ENCODE peak calls at places on chromosomes 12 and 14, in eight cellular contexts. Q is thyroid gland, J is aorta, M is astrocyte, P is fibroblast of lung, O is adrenal gland, Y is H1, N is GM23248. G is an unnamed sample. For H3K4me1, the result is how much of the 10 kb centered on the place peaks cover.

GRCh38 chr12:15050664-15051063 is 77.8 kb downstream of the PDE6H start:
- DNase-seq in N (no peak), M (peak), Y (no peak), Q (no peak), P (peak), O (no peak), J (no peak), G (peak)

GRCh38 chr14:101075801-101076413 is 172.4 kb upstream of the RTL1 start:
- DNase-seq in M (no peak), Q (no peak), Y (no peak), J (no peak), N (no peak), O (no peak), P (no peak), G (no peak)

GRCh38 chr14:60935283-60935682 is 45.6 kb downstream of the TRMT5 start:
- DNase-seq in P (no peak), M (no peak), N (no peak), Q (no peak), O (no peak), J (no peak), Y (no peak), G (no peak)

GRCh38 chr14:74217672-74218448 is 21.4 kb upstream of the VSX2 start:
- DNase-seq in J (peak), Y (peak), P (peak), O (peak), N (peak), Q (peak), M (peak), G (peak)

GRCh38 chr12:99670635-99671034 is 23.1 kb downstream of the GARIN6 start:
- DNase-seq in Y (peak), P (peak), O (no peak), Q (no peak), J (no peak), M (peak), N (peak), G (no peak)

GRCh38 chr14:60196291-60196690 is 31.1 kb upstream of the DHRS7 start:
- DNase-seq in P (no peak), N (no peak), J (no peak), M (no peak), Q (no peak), Y (no peak), O (no peak), G (no peak)

GRCh38 chr12:48968467-48968866 is 3.1 kb downstream of the WNT10B start:
- DNase-seq in Q (no peak), Y (no peak), O (no peak), J (no peak), N (no peak), M (no peak), P (no peak), G (no peak)

GRCh38 chr12:94175763-94176660 is 27.6 kb downstream of the PLXNC1 start:
- DNase-seq in P (peak), J (no peak), Q (no peak), M (no peak), Y (no peak), N (peak), O (no peak), G (no peak)

GRCh38 chr12:32477714-32478113 is 78.4 kb downstream of the FGD4 start:
- DNase-seq in N (no peak), Y (no peak), P (peak), Q (no peak), O (no peak), M (peak), J (no peak), G (no peak)

GRCh38 chr12:56987551-56988053 is 18.7 kb downstream of the ZBTB39 start:
- DNase-seq in M (peak), P (peak), J (peak), N (peak), Q (peak), Y (peak), O (peak), G (peak)

GRCh38 chr14:92503756-92504491 is 9.7 kb upstream of the RIN3 start:
- DNase-seq in Q (no peak), P (peak), M (peak), N (peak), Y (no peak), O (peak), J (peak), G (no peak)

GRCh38 chr12:65958456-65958855 is 134.2 kb downstream of the HMGA2 start:
- DNase-seq in O (no peak), J (no peak), Q (peak), Y (no peak), M (no peak), P (no peak), N (peak), G (no peak)

GRCh38 chr14:54493293-54493692 is 4.5 kb upstream of the GMFB start:
- DNase-seq in Q (no peak), M (no peak), J (no peak), N (no peak), P (no peak), Y (peak), O (peak), G (no peak)

GRCh38 chr12:87317302-87317701 is 711.9 kb downstream of the C12orf50 start:
- DNase-seq in J (no peak), P (peak), N (no peak), Q (no peak), M (no peak), Y (no peak), O (no peak), G (no peak)

GRCh38 chr12:52870361-52871290 is 21.8 kb upstream of the KRT78 start:
- DNase-seq in P (no peak), O (peak), M (no peak), Y (no peak), N (peak), J (peak), Q (peak), G (peak)

GRCh38 chr14:64970776-64971451 is 1.2 kb downstream of the RAB15 start:
- DNase-seq in N (peak), J (no peak), O (no peak), Q (no peak), P (peak), M (no peak), Y (no peak), G (no peak)

GRCh38 chr12:24424889-24425600 is 475.6 kb upstream of the SOX5 start:
- DNase-seq in Y (no peak), O (no peak), Q (no peak), J (no peak), N (no peak), P (peak), M (no peak), G (no peak)

GRCh38 chr14:61569783-61570182 is 125.5 kb upstream of the HIF1A start:
- DNase-seq in Q (peak), J (peak), M (peak), O (peak), N (peak), P (peak), Y (no peak), G (peak)

GRCh38 chr12:100752841-100753240 is 41.7 kb upstream of the ANO4 start:
- DNase-seq in O (no peak), J (no peak), Q (no peak), M (peak), Y (no peak), N (no peak), P (peak), G (no peak)

GRCh38 chr12:103583008-103583407 is 4.1 kb upstream of the STAB2 start:
- DNase-seq in Q (no peak), N (no peak), O (no peak), P (no peak), Y (no peak), J (no peak), M (no peak), G (no peak)

GRCh38 chr14:75461303-75461702 is 33.5 kb downstream of the JDP2 start:
- DNase-seq in Q (no peak), O (no peak), Y (no peak), J (no peak), P (no peak), M (no peak), N (no peak), G (no peak)

GRCh38 chr12:49055978-49056754 is 4.4 kb downstream of the KMT2D start:
- DNase-seq in J (peak), Q (peak), P (peak), Y (no peak), O (peak), N (peak), M (peak), G (peak)

GRCh38 chr14:60575008-60575407 is 66.1 kb downstream of the SIX6 start:
- DNase-seq in N (peak), J (no peak), P (no peak), O (no peak), M (no peak), Q (no peak), Y (no peak), G (no peak)

GRCh38 chr14:53711205-53711604 is 245.4 kb downstream of the BMP4 start:
- DNase-seq in M (no peak), O (no peak), J (no peak), Y (no peak), N (no peak), Q (no peak), P (no peak), G (no peak)

GRCh38 chr12:54666008-54666407 is 17.8 kb upstream of the DCD start:
- DNase-seq in Y (no peak), J (no peak), N (no peak), M (no peak), O (no peak), Q (no peak), P (no peak), G (no peak)

GRCh38 chr12:124241776-124242528 is 52.9 kb upstream of the RFLNA start:
- DNase-seq in Q (no peak), N (no peak), O (no peak), M (no peak), J (no peak), Y (no peak), P (no peak), G (no peak)

GRCh38 chr12:12024958-12025682 is 45.6 kb upstream of the BCL2L14 start:
- DNase-seq in O (no peak), M (no peak), P (no peak), Y (no peak), Q (no peak), J (no peak), N (no peak), G (peak)

GRCh38 chr14:100618763-100619320 is 31.6 kb upstream of the BEGAIN start:
- DNase-seq in O (no peak), N (no peak), M (no peak), Q (no peak), Y (no peak), J (no peak), P (no peak), G (no peak)

GRCh38 chr12:29519585-29520182 is 22.2 kb upstream of the OVCH1 start:
- DNase-seq in Y (no peak), P (peak), Q (no peak), J (no peak), M (peak), N (peak), O (peak), G (peak)

GRCh38 chr12:121579190-121579791 is 1.5 kb downstream of the KDM2B start:
- DNase-seq in P (no peak), O (peak), J (peak), N (peak), Y (no peak), M (no peak), Q (peak), G (peak)

GRCh38 chr14:32491413-32492016 is 162.4 kb downstream of the AKAP6 start:
- DNase-seq in Y (no peak), Q (no peak), O (no peak), P (no peak), M (no peak), J (no peak), N (no peak), G (no peak)

GRCh38 chr12:113418213-113418879 is 3.8 kb upstream of the SDSL start:
- DNase-seq in M (no peak), N (peak), Y (no peak), Q (no peak), P (no peak), O (peak), J (peak), G (no peak)

GRCh38 chr12:1162083-1162760 is 171.2 kb downstream of the ERC1 start:
- DNase-seq in M (no peak), N (no peak), Y (no peak), P (no peak), J (no peak), Q (no peak), O (no peak), G (no peak)

DNA sequence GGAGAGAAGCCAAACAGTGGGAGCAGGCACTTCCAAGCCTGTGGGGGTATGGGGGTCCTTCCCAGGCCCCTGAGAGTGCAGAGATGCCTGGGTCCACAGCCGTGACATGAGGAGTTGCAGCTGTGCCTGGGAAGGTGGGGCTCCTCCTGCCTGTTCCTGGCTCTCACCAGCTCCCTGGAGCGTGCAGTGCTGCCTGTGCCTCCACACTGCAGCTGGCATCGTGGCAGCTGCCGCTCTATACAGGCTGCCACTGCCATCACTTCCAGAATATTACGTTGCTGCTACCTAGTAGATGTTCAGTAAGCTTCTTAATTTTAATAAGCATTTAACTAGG is 223.7 kb downstream of the KCNC2 start:
- DNase-seq in Q (no peak), P (no peak), J (no peak), O (no peak), M (no peak), Y (no peak), N (no peak), G (no peak)
- H3K4me1 ChIP-seq in Q (under half), P (under half), J (under half), O (under half), M (under half), Y (under half), N (under half), G (under half)

GRCh38 chr14:34111505-34111904 is 160.6 kb upstream of the EGLN3 start:
- DNase-seq in Q (no peak), Y (no peak), O (no peak), N (no peak), M (no peak), J (no peak), P (no peak), G (no peak)
- H3K27ac ChIP-seq in Q (no peak), Y (no peak), O (no peak), N (no peak), M (no peak), J (no peak), P (no peak), G (no peak)

DNA sequence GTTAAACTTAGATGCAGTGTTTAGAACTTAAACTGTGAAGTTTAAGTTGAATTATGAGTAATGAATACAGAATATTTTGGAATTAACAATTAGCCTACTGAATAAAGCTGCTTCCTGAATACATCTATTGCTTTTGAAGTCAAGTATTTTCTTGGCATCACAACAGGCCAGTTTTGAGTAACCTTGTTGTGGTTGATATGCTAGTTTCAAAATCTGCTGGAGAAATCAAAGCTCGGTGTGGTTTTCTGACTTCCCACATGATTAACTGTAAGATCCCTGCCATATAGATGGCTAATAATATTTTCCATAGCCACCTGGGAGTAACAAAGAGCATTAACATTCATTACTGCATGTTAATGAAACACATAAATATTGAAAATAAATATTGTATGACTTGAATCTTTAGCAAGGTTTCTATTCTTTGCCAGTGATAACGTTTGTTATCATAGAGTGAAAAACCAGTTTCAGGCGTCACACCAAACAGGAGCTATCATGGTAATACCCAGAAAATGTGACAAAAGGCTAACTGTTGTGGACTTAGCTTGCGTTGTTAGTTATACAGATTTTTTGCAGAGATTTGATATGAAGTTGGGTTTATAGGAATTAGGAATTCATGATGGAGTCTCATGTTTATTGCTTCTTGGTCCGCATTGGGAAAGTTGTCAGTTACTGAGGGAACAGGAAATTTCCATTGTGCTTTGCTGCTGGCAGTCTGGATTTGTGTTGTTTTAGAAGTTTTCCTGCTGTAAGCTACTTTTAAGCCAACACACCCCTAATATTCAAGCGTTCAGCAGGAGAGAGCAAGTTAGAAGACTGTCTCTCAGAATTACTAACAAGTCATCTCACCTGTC is 32.1 kb downstream of the PPFIBP1 start:
- DNase-seq in Q (no peak), O (no peak), J (no peak), M (peak), Y (no peak), N (peak), P (peak), G (no peak)
- H3K4me3 ChIP-seq in Q (no peak), O (peak), J (no peak), M (no peak), Y (no peak), N (peak), P (peak), G (no peak)

DNA sequence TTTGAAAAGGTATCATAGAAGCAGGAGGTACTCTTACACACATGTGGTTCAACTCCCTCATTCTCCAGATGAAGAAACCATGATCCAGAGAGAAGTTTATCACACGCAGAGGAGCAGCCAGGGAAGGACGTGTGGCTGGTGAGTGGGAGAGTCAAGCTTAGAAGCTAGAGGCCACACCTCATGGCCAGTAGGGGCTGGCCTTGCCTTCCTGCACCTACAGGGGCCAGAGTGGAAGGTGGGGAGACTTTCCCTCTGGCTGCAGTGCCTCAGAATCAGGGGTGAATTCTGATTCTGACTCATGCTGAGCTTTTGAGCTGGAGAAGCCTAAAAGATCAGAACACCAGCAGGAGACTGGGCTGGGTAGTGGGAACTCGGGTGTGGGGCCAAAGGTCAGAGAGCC is 1067.9 kb downstream of the BCL11B start:
- DNase-seq in P (no peak), M (no peak), Y (no peak), Q (no peak), J (no peak), N (no peak), O (no peak), G (no peak)
- H3K4me1 ChIP-seq in P (under half), M (under half), Y (under half), Q (under half), J (under half), N (under half), O (under half), G (half or more)

GRCh38 chr14:103662591-103662990 is 33.6 kb downstream of the KLC1 start:
- DNase-seq in P (no peak), Q (no peak), O (no peak), N (no peak), Y (no peak), J (no peak), M (no peak), G (no peak)

GRCh38 chr14:103659631-103660030 is 30.6 kb downstream of the KLC1 start:
- DNase-seq in O (no peak), M (no peak), Q (no peak), N (no peak), J (no peak), Y (no peak), P (no peak), G (no peak)

GRCh38 chr14:103662029-103662428 is 33.0 kb downstream of the KLC1 start:
- DNase-seq in M (no peak), O (no peak), J (no peak), P (no peak), Y (no peak), N (no peak), Q (no peak), G (no peak)

GRCh38 chr14:103667671-103668070 is 38.7 kb downstream of the KLC1 start:
- DNase-seq in N (no peak), P (no peak), Y (no peak), Q (no peak), O (no peak), J (no peak), M (no peak), G (no peak)

DNA sequence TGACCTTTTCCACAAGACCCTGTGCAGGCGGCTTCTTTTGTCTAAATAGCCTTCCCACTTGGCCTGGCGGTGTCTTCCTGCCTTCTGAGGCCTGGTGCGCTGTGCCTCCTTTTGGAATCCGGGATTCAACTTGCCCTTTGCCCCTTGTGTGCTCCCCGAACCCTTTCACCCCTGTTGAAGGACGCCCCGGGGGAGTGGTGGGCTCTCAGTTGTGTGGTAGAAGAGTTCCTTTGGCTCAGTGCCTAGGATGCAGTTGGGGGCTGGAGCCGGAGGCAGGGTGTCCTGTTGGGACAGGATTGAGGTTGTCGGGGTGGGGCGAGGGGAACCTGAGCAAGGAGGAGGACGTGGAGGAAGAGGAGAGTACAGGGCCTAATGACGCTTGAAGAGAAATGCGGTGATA is 34.5 kb downstream of the KLC1 start:
- DNase-seq in M (no peak), Q (no peak), P (no peak), Y (no peak), N (no peak), O (no peak), J (no peak), G (no peak)
- H3K27ac ChIP-seq in M (peak), Q (no peak), P (peak), Y (no peak), N (peak), O (no peak), J (no peak), G (no peak)

GRCh38 chr12:64459388-64460024 is 7.6 kb downstream of the TBK1 start:
- DNase-seq in Q (no peak), Y (no peak), O (no peak), P (no peak), J (no peak), M (no peak), N (peak), G (peak)
- H3K4me3 ChIP-seq in Q (no peak), Y (no peak), O (peak), P (peak), J (no peak), M (no peak), N (peak), G (no peak)

DNA sequence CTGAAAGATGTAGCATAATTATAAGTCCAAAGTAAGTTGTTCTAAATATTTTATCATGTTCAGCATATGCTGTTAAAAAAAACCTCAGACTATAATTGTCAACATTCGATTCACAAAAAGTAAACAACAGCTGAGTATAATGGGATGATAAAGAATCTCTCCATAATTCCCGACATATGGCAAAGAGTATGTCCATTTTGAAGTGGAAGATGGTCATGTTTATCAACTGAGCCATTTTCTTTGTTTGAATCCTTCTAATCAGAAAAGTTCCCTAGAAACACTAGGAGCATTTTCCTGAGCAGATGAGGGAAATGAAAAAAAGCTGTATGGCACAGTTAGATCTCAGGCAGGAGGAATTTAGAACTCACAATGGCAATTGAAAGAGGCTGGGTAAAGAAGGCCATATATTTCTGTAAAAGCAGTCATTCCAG is 192.1 kb upstream of the AMIGO2 start:
- DNase-seq in Q (no peak), O (no peak), J (no peak), Y (no peak), M (no peak), N (peak), P (no peak), G (no peak)
- H3K4me1 ChIP-seq in Q (under half), O (under half), J (under half), Y (under half), M (under half), N (half or more), P (under half), G (under half)

G was measured in CD4-positive, alpha-beta memory T cell.